ENCODE peak calls at places on chromosomes 6 and 20, in seven cellular contexts. One of them, this sample, is unnamed.

GRCh38 chr6:44249082-44249748 is 2.3 kb downstream of the HSP90AB1 start:
- DNase-seq in uterus: no peak
- DNase-seq in KBM-7: no peak
- DNase-seq in NAMALWA: peak
- DNase-seq in GM12892: no peak
- DNase-seq in foreskin fibroblast: no peak
- DNase-seq in sciatic nerve: no peak
- DNase-seq in this sample: no peak

GRCh38 chr6:106916891-106917290 is 57.6 kb downstream of the CD24 start:
- DNase-seq in uterus: no peak
- DNase-seq in KBM-7: no peak
- DNase-seq in NAMALWA: no peak
- DNase-seq in foreskin fibroblast: no peak
- DNase-seq in GM12892: no peak
- DNase-seq in sciatic nerve: no peak
- DNase-seq in this sample: no peak

GRCh38 chr6:52549428-52549827 is 27.4 kb downstream of the TRAM2 start:
- DNase-seq in KBM-7: no peak
- DNase-seq in NAMALWA: no peak
- DNase-seq in GM12892: no peak
- DNase-seq in sciatic nerve: no peak
- DNase-seq in uterus: no peak
- DNase-seq in foreskin fibroblast: no peak
- DNase-seq in this sample: no peak

GRCh38 chr6:166477647-166478365 is 95.1 kb upstream of the MPC1 start:
- DNase-seq in foreskin fibroblast: no peak
- DNase-seq in uterus: no peak
- DNase-seq in GM12892: no peak
- DNase-seq in NAMALWA: no peak
- DNase-seq in sciatic nerve: peak
- DNase-seq in KBM-7: no peak
- DNase-seq in this sample: no peak

GRCh38 chr6:163806761-163807499 is 392.4 kb downstream of the QKI start:
- DNase-seq in foreskin fibroblast: peak
- DNase-seq in sciatic nerve: no peak
- DNase-seq in NAMALWA: no peak
- DNase-seq in KBM-7: no peak
- DNase-seq in GM12892: no peak
- DNase-seq in uterus: no peak
- DNase-seq in this sample: no peak

GRCh38 chr20:61896058-61896961 is 169.4 kb downstream of the TAF4 start:
- DNase-seq in NAMALWA: peak
- DNase-seq in sciatic nerve: no peak
- DNase-seq in uterus: no peak
- DNase-seq in KBM-7: peak
- DNase-seq in GM12892: peak
- DNase-seq in foreskin fibroblast: peak
- DNase-seq in this sample: no peak

GRCh38 chr6:123777554-123777953 is 26.1 kb upstream of the NKAIN2 start:
- DNase-seq in NAMALWA: peak
- DNase-seq in sciatic nerve: no peak
- DNase-seq in GM12892: no peak
- DNase-seq in KBM-7: peak
- DNase-seq in uterus: no peak
- DNase-seq in foreskin fibroblast: peak
- DNase-seq in this sample: no peak

GRCh38 chr6:133631421-133631820 is 257.5 kb upstream of the TCF21 start:
- DNase-seq in uterus: no peak
- DNase-seq in NAMALWA: no peak
- DNase-seq in KBM-7: no peak
- DNase-seq in GM12892: no peak
- DNase-seq in foreskin fibroblast: peak
- DNase-seq in sciatic nerve: no peak
- DNase-seq in this sample: no peak

GRCh38 chr6:41442800-41443501 is 103.2 kb upstream of the FOXP4 start:
- DNase-seq in KBM-7: peak
- DNase-seq in uterus: peak
- DNase-seq in NAMALWA: no peak
- DNase-seq in GM12892: no peak
- DNase-seq in foreskin fibroblast: peak
- DNase-seq in sciatic nerve: peak
- DNase-seq in this sample: no peak

GRCh38 chr6:3748726-3749389 is 2.7 kb downstream of the PXDC1 start:
- DNase-seq in uterus: no peak
- DNase-seq in sciatic nerve: peak
- DNase-seq in GM12892: no peak
- DNase-seq in KBM-7: no peak
- DNase-seq in foreskin fibroblast: no peak
- DNase-seq in NAMALWA: no peak
- DNase-seq in this sample: no peak

GRCh38 chr6:28295326-28295725 is 14.0 kb downstream of the PGBD1 start:
- DNase-seq in sciatic nerve: no peak
- DNase-seq in foreskin fibroblast: no peak
- DNase-seq in uterus: no peak
- DNase-seq in KBM-7: no peak
- DNase-seq in GM12892: no peak
- DNase-seq in NAMALWA: no peak
- DNase-seq in this sample: no peak

GRCh38 chr20:5039255-5039657 is 37.9 kb upstream of the SLC23A2 start:
- DNase-seq in KBM-7: no peak
- DNase-seq in uterus: no peak
- DNase-seq in sciatic nerve: no peak
- DNase-seq in GM12892: no peak
- DNase-seq in foreskin fibroblast: no peak
- DNase-seq in NAMALWA: no peak
- DNase-seq in this sample: no peak

GRCh38 chr6:42294759-42295158 is 77.1 kb upstream of the MRPS10 start:
- DNase-seq in sciatic nerve: no peak
- DNase-seq in GM12892: no peak
- DNase-seq in foreskin fibroblast: peak
- DNase-seq in uterus: no peak
- DNase-seq in NAMALWA: no peak
- DNase-seq in KBM-7: no peak
- DNase-seq in this sample: no peak